ENCODE peak calls at places on chromosomes 5 and 9, in seven cellular contexts. I is fibroblast of lung, V is sciatic nerve, M is AG10803, Q is nephron progenitor cell, A is cardiac fibroblast, U is fibroblast of mammary gland. P is an unnamed sample.

GRCh38 chr9:31669311-31669710 is 715.1 kb upstream of the ACO1 start:
- DNase-seq in U (no peak), M (no peak), I (no peak), A (no peak), V (no peak), Q (no peak), P (no peak)

GRCh38 chr5:64165500-64166200 is at the start of gene RNF180:
- DNase-seq in V (peak; percentile 67), Q (peak; percentile 76), M (peak; percentile 16), A (peak; percentile 36), U (peak; percentile 20), I (peak; percentile 51), P (peak; percentile 62)

GRCh38 chr9:79671558-79671957 is 99.8 kb downstream of the TLE4 start:
- DNase-seq in V (no peak), I (no peak), Q (no peak), A (no peak), U (no peak), M (no peak), P (no peak)

GRCh38 chr5:149053027-149053705 is 9.7 kb downstream of the SH3TC2 start:
- DNase-seq in M (peak; percentile 77), U (peak; percentile 59), I (peak; percentile 78), Q (no peak), V (no peak), A (peak; percentile 62), P (peak; percentile 68)

GRCh38 chr5:34652466-34652865 is 3.7 kb upstream of the RAI14 start:
- DNase-seq in Q (no peak), A (no peak), V (no peak), U (no peak), M (no peak), I (peak; percentile 35), P (no peak)

GRCh38 chr9:128825923-128826702 is 3.5 kb downstream of the SPOUT1 start:
- DNase-seq in V (no peak), U (no peak), A (no peak), I (no peak), Q (no peak), M (no peak), P (no peak)

GRCh38 chr9:34171753-34172535 is 6.9 kb upstream of the UBAP1 start:
- DNase-seq in I (no peak), A (no peak), Q (no peak), V (no peak), U (no peak), M (no peak), P (no peak)

GRCh38 chr9:123741214-123741613 is 188.7 kb downstream of the DENND1A start:
- DNase-seq in M (no peak), I (no peak), Q (no peak), U (no peak), V (no peak), A (no peak), P (no peak)

GRCh38 chr5:44952376-44952775 is 143.6 kb downstream of the MRPS30 start:
- DNase-seq in M (peak; percentile 43), V (no peak), Q (peak; percentile 15), U (peak; percentile 42), A (peak; percentile 12), I (peak; percentile 20), P (peak; percentile 46)

GRCh38 chr9:3875371-3876132 is 349.8 kb upstream of the RFX3 start:
- DNase-seq in I (peak; percentile 97), Q (no peak), V (no peak), U (peak; percentile 97), M (peak; percentile 84), A (peak; percentile 78), P (peak; percentile 43)

GRCh38 chr9:93161801-93162635 is 21.9 kb upstream of the WNK2 start:
- DNase-seq in Q (no peak), I (peak; percentile 56), V (no peak), M (peak; percentile 9), U (no peak), A (peak; percentile 59), P (no peak)

GRCh38 chr5:14501353-14502162 is 80.0 kb upstream of the OTULINL start:
- DNase-seq in V (no peak), M (no peak), A (no peak), I (no peak), U (peak; percentile 62), Q (no peak), P (no peak)

GRCh38 chr5:32352685-32353084 is 39.9 kb upstream of the MTMR12 start:
- DNase-seq in A (no peak), I (no peak), M (no peak), V (no peak), U (no peak), Q (no peak), P (no peak)

GRCh38 chr5:21680661-21681060 is 1172.5 kb downstream of the CDH12 start:
- DNase-seq in A (no peak), Q (no peak), M (no peak), V (no peak), U (peak; percentile 46), I (peak; percentile 63), P (no peak)

GRCh38 chr9:127201071-127201541 is 63.5 kb upstream of the GARNL3 start:
- DNase-seq in M (peak; percentile 42), A (no peak), I (peak; percentile 27), Q (no peak), V (no peak), U (no peak), P (no peak)

GRCh38 chr9:130313103-130313858 is 47.7 kb downstream of the HMCN2 start:
- DNase-seq in V (no peak), A (no peak), Q (no peak), M (no peak), U (no peak), I (no peak), P (no peak)